ENCODE peak calls at places on chromosomes 12 and 14, in six cellular contexts. F is mucosa of descending colon, R is tibial nerve, S is upper lobe of right lung, T is astrocyte of the spinal cord, O is endothelial cell of umbilical vein. H is an unnamed sample.

GRCh38 chr12:57755454-57756372 is 810 bp downstream of the MARCHF9 start:
- DNase-seq in F (peak), T (no peak), O (no peak), R (no peak), S (peak), H (no peak)

GRCh38 chr12:92132282-92132681 is 13.4 kb downstream of the BTG1 start:
- DNase-seq in T (no peak), O (no peak), F (no peak), R (no peak), S (no peak), H (peak)

GRCh38 chr12:124551268-124552144 is 15.9 kb downstream of the NCOR2 start:
- DNase-seq in S (peak), F (no peak), R (peak), O (no peak), T (peak), H (no peak)

GRCh38 chr14:57189070-57189469 is 79.6 kb downstream of the EXOC5 start:
- DNase-seq in F (no peak), R (no peak), O (no peak), T (peak), S (no peak), H (peak)

GRCh38 chr14:92952497-92953298 is 29.7 kb downstream of the CHGA start:
- DNase-seq in T (no peak), S (peak), F (peak), R (no peak), O (no peak), H (no peak)

GRCh38 chr12:8698132-8698829 is 490 bp downstream of the RIMKLB start:
- DNase-seq in O (peak), F (peak), R (peak), S (peak), T (peak), H (peak)

GRCh38 chr12:76872415-76872814 is 6.4 kb downstream of the CSRP2 start:
- DNase-seq in T (no peak), R (no peak), S (no peak), F (no peak), O (no peak), H (no peak)

GRCh38 chr12:32501835-32502333 is 102.5 kb downstream of the FGD4 start:
- DNase-seq in F (no peak), S (no peak), O (peak), R (no peak), T (peak), H (peak)

GRCh38 chr12:48015954-48016353 is 11.7 kb upstream of the COL2A1 start:
- DNase-seq in T (no peak), F (no peak), S (no peak), R (no peak), O (no peak), H (no peak)

GRCh38 chr12:11746024-11746771 is 96.7 kb downstream of the ETV6 start:
- DNase-seq in T (no peak), S (no peak), R (no peak), O (peak), F (no peak), H (no peak)

GRCh38 chr14:104938960-104939359 is 14.3 kb downstream of the PLD4 start:
- DNase-seq in R (no peak), F (no peak), O (no peak), T (no peak), S (no peak), H (no peak)
- TF ChIP-seq CTCF in R (no peak), F (no peak), O (no peak), T (no peak), S (no peak), H (no peak)

DNA sequence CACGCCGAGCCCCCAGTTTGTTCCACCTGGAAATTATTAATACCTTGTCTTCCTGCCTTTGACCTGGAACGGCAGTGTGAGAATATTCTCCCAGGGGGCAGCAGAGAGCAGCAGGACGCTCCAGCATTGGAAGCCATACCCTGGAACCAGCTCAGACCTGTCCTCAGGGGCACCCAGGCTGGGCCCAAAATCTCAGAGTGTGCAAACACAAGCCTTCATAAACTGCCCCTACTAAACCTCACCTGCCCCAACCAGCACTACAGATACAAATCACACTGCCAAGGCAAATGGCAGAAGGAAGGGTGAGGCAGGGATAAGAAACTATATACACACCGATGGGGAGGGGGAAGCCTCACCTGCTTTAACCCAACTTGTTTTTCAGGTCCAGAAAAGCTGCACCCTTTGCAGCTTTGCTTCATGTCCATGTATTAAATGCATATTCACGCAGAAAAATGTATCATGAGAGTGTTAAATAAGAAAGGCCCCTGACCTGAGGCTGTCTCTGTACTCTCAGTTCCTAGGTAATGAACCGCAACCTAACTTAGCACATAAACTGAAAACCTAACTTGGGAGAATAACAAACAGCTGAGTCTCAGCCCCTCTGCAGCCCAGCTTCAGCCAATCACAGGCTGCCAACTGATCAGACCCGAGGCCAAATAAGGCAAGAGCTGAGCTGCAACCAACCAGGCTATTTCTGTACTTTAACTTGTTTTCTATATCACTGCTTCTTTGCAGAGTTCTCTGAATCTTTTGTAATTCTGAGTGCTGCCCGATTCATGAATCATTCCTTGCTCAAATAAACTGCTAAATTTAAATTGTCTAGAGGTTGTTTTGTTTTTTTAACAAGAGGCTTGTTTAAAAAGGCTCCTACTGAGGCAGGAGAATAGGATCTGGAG is 130.1 kb downstream of the SPTSSA start:
- DNase-seq in F (peak), S (peak), T (peak), R (peak), O (peak), H (peak)
- H3K4me3 ChIP-seq in F (no peak), S (no peak), T (no peak), R (no peak), O (no peak), H (no peak)

DNA sequence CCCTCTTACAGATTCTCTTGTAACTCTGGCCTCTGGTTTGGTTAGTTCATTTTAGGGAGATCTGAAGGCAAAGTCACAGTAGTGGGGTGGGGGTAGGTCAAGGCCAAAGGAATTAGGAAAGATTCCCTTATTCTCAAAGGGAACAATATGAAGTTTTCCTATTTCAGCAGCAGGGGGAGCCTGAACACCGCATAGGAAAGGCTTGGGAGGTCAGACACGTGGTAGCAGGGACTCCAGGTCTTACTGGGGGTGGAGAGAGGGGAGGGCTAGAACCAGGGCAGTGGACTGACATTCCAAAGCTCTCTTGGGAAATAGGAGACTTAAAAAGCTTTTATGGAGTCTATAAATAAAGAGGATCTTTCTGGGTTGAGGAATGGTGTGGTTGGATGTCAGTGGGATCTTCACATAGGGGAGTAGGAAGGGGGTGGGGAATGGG is 1.3 kb downstream of the ZC3H10 start:
- DNase-seq in F (peak), S (no peak), T (peak), O (peak), R (no peak), H (peak)
- TF ChIP-seq CTCF in F (peak), S (peak), T (peak), O (peak), R (peak), H (peak)

DNA sequence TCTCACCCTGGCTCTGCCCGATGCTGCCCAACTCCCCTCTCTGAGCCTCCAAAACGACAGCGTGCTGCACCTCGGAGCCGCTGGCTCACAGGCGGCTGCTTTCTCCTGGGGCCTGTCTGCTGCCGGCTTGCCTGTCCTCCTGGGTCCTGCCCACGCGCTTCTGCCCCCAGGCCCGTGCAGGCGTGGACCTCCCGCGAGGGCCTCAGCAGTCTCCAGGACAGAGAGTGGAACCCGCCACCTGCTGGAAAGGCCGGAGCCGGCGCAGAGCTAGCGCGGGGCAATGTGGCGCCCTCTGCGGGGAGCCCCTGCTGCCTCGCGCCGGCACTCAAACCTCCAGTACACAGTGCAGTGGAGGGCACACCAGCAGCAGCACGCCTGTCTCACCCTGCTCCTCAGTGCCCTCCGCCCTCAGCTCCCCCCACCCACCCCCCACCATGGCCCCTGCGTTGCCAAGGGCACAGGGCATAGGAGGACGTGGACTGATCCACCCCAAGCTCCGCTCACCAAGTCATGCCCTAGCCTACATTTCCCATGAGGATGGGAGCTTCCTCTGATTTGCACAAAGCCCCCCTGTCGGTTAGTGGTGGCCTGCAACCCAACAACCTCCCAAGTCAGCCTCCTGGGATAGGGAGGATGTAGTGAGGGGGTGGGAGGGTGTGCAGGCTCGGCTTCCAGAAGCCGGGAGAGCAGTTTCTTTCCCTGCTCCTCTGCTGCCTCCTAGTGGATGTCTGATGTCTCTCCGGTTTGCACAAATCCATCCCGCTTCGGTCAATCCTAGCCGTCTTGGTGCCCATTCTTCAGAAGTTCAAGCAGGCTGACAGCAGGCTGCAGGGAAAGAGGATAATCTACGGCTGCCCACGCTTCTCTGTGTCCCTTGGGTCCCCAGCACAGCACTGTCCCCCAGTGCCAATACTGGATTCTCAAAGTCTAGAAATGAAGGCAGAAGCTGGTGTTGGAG is 25.2 kb downstream of the KRT8 start:
- DNase-seq in T (peak), F (peak), R (peak), O (peak), S (peak), H (peak)
- H3K4me3 ChIP-seq in T (peak), F (no peak), R (peak), O (peak), S (peak), H (peak)

GRCh38 chr12:53061404-53062010 is 11.6 kb downstream of the TNS2 start:
- DNase-seq in O (no peak), S (peak), F (peak), R (peak), T (no peak), H (no peak)
- TF ChIP-seq CTCF in O (no peak), S (no peak), F (no peak), R (peak), T (no peak), H (peak)

GRCh38 chr12:100199347-100200136 is 1.1 kb upstream of the ACTR6 start:
- DNase-seq in F (peak), T (peak), S (peak), R (no peak), O (peak), H (peak)

GRCh38 chr12:100199023-100199346 is 1.6 kb upstream of the ACTR6 start:
- DNase-seq in R (no peak), S (no peak), T (no peak), F (no peak), O (no peak), H (no peak)

GRCh38 chr12:100197486-100197885 is 3.1 kb upstream of the ACTR6 start:
- DNase-seq in T (no peak), O (no peak), S (no peak), R (no peak), F (no peak), H (no peak)

GRCh38 chr12:100201604-100202423 is 1.2 kb downstream of the ACTR6 start:
- DNase-seq in F (no peak), S (no peak), T (no peak), R (no peak), O (no peak), H (no peak)

GRCh38 chr12:100200450-100201181 is at the start of gene ACTR6:
- DNase-seq in R (peak), T (peak), O (peak), F (peak), S (peak), H (peak)
- H3K4me3 ChIP-seq in R (peak), T (peak), O (peak), F (peak), S (peak), H (peak)

DNA sequence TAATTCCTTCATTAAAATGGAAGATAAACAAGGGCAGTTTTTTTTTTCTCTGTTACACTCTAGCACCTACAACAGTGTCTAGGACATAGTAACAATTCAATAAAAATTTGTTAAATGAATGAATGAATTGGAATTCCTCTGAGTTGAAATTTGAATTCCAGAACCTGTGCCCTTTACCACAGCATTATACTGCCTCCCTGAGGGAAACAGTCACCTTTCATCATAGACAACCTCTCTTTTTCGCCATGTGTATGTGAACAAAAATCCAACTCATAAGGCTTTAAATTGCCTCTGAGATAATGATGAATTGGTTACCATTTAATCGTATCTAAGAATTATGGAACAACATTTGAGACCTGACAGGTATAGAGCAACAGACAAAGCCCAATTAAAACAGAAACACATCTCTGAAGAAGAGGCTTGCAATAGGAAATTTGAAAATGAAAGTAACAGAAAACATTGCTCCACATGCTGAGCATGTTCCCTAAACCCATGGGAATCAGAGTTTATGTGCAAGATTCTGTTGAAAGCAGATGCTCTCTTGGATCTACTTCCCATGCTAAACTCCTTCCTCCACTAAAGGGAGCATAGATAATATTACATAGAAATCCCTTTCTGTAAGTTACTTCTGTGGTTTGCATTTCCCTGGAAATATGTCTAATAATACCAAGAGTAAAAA is 657.8 kb downstream of the GALC start:
- DNase-seq in T (no peak), F (no peak), R (no peak), O (no peak), S (no peak), H (peak)
- TF ChIP-seq CTCF in T (peak), F (no peak), R (no peak), O (no peak), S (no peak), H (no peak)

DNA sequence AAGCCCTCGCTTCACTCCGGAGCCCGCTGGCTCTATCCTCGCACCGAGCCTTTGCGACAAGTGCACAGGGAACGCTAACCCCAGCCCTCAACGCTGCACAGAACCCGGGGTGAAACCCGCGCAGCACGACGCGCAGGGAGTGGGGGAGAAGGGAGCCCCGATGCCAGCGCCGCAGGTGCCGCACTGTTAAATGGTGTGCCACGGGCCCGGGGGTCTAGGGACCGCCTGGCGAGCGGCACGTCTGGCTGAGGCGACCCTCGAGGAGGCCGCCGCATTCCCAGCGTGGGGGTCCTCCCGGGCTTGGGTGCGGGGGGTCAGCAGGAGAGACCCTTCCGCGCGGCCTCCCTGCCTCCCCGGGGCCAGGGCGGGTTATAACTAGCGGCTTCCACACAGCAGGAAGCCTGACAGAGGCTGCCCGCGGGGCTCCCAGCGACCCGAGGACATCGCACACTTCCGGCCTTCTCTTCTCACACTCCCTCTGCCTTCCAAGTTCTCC is 23.8 kb upstream of the LRTM2 start:
- DNase-seq in T (no peak), O (peak), R (no peak), S (peak), F (peak), H (no peak)
- H3K4me3 ChIP-seq in T (peak), O (peak), R (peak), S (peak), F (peak), H (peak)

GRCh38 chr12:6292606-6293005 is 17.9 kb upstream of the PLEKHG6 start:
- DNase-seq in R (no peak), S (no peak), T (no peak), F (no peak), O (no peak), H (peak)
- TF ChIP-seq CTCF in R (no peak), S (no peak), T (no peak), F (no peak), O (no peak), H (no peak)

DNA sequence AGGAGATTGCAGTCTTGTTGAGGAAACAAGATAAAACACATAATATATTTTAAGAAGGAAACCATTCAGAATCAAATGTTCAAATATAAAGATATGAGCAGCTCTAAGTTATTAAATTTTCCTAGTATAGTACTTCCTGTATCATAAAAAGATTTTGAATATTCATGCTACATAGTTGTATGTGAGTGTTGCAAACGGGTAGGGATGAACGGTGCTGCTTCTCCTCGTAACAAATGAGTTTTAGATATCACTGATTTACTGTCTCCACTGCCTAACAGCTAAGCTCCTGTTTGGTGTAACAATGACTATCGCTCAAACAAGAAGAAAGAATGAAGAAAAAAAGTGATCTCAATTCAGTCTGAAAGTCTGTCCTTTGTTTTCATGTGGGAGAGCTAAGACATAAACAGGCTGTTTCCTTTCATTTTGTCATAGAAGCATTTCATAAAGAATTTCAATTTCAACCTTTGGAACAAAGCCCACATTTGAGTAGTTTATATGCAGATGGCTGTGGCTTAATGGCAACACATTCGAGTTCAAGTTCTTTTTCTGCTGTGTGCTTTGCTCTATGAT is 26.1 kb upstream of the RTRAF start:
- DNase-seq in S (no peak), R (no peak), F (no peak), T (no peak), O (peak), H (peak)
- H3K4me3 ChIP-seq in S (peak), R (no peak), F (no peak), T (no peak), O (no peak), H (no peak)